ENCODE peak calls at places on chromosome 9, in six cellular contexts. One of them, this sample, is unnamed. For H3K4me1, the result is how much of the 10 kb centered on the place peaks cover.

GRCh38 chr9:19231126-19232035 is 888 bp downstream of the DENND4C start:
- DNase-seq in ovary: no peak
- DNase-seq in kidney: no peak
- DNase-seq in mucosa of descending colon: no peak
- DNase-seq in thyroid gland: peak
- DNase-seq in adrenal gland: no peak
- DNase-seq in this sample: no peak

GRCh38 chr9:32931129-32931528 is 70.3 kb downstream of the APTX start:
- DNase-seq in thyroid gland: no peak
- DNase-seq in ovary: no peak
- DNase-seq in kidney: no peak
- DNase-seq in adrenal gland: no peak
- DNase-seq in mucosa of descending colon: no peak
- DNase-seq in this sample: no peak

GRCh38 chr9:12640021-12640587 is 53.1 kb upstream of the TYRP1 start:
- DNase-seq in kidney: no peak
- DNase-seq in thyroid gland: no peak
- DNase-seq in ovary: no peak
- DNase-seq in mucosa of descending colon: no peak
- DNase-seq in adrenal gland: no peak
- DNase-seq in this sample: no peak

GRCh38 chr9:89025538-89025937 is 34.3 kb downstream of the S1PR3 start:
- DNase-seq in kidney: no peak
- DNase-seq in ovary: no peak
- DNase-seq in thyroid gland: no peak
- DNase-seq in adrenal gland: no peak
- DNase-seq in mucosa of descending colon: no peak
- DNase-seq in this sample: no peak

GRCh38 chr9:115672477-115673316 is 480.9 kb upstream of the PAPPA start:
- DNase-seq in kidney: no peak
- DNase-seq in mucosa of descending colon: no peak
- DNase-seq in thyroid gland: no peak
- DNase-seq in adrenal gland: no peak
- DNase-seq in ovary: no peak
- DNase-seq in this sample: no peak

GRCh38 chr9:17942498-17942897 is 363.6 kb downstream of the SH3GL2 start:
- DNase-seq in adrenal gland: no peak
- DNase-seq in kidney: no peak
- DNase-seq in ovary: no peak
- DNase-seq in thyroid gland: no peak
- DNase-seq in mucosa of descending colon: no peak
- DNase-seq in this sample: no peak

GRCh38 chr9:36659500-36659899 is 86.8 kb downstream of the MELK start:
- DNase-seq in kidney: no peak
- DNase-seq in thyroid gland: no peak
- DNase-seq in mucosa of descending colon: no peak
- DNase-seq in adrenal gland: no peak
- DNase-seq in ovary: no peak
- DNase-seq in this sample: no peak

GRCh38 chr9:123338710-123339665 is 17.0 kb upstream of the CRB2 start:
- DNase-seq in thyroid gland: no peak
- DNase-seq in ovary: no peak
- DNase-seq in mucosa of descending colon: peak
- DNase-seq in adrenal gland: no peak
- DNase-seq in kidney: no peak
- DNase-seq in this sample: peak

GRCh38 chr9:19788152-19788551 is 685 bp downstream of the SLC24A2 start:
- DNase-seq in mucosa of descending colon: no peak
- DNase-seq in ovary: no peak
- DNase-seq in thyroid gland: no peak
- DNase-seq in kidney: no peak
- DNase-seq in adrenal gland: peak
- DNase-seq in this sample: no peak

GRCh38 chr9:115615821-115616665 is 498.1 kb upstream of the TNC start:
- DNase-seq in ovary: no peak
- DNase-seq in kidney: no peak
- DNase-seq in mucosa of descending colon: no peak
- DNase-seq in adrenal gland: no peak
- DNase-seq in thyroid gland: no peak
- DNase-seq in this sample: no peak

GRCh38 chr9:124482431-124483031 is 24.7 kb downstream of the NR5A1 start:
- DNase-seq in kidney: no peak
- DNase-seq in ovary: no peak
- DNase-seq in adrenal gland: no peak
- DNase-seq in mucosa of descending colon: no peak
- DNase-seq in thyroid gland: no peak
- DNase-seq in this sample: peak

GRCh38 chr9:78879324-78880100 is 582.6 kb downstream of the PSAT1 start:
- DNase-seq in kidney: no peak
- DNase-seq in mucosa of descending colon: no peak
- DNase-seq in ovary: no peak
- DNase-seq in thyroid gland: no peak
- DNase-seq in adrenal gland: no peak
- DNase-seq in this sample: no peak

GRCh38 chr9:15306068-15306756 is 804 bp downstream of the TTC39B start:
- DNase-seq in thyroid gland: peak
- DNase-seq in kidney: peak
- DNase-seq in ovary: peak
- DNase-seq in mucosa of descending colon: peak
- DNase-seq in adrenal gland: peak
- DNase-seq in this sample: peak

GRCh38 chr9:79256691-79257213 is 315.0 kb upstream of the TLE4 start:
- DNase-seq in mucosa of descending colon: no peak
- DNase-seq in adrenal gland: no peak
- DNase-seq in thyroid gland: peak
- DNase-seq in kidney: peak
- DNase-seq in ovary: no peak
- DNase-seq in this sample: no peak

GRCh38 chr9:14159440-14160222 is 154.3 kb downstream of the NFIB start:
- DNase-seq in thyroid gland: no peak
- DNase-seq in kidney: no peak
- DNase-seq in mucosa of descending colon: no peak
- DNase-seq in adrenal gland: no peak
- DNase-seq in ovary: no peak
- DNase-seq in this sample: no peak

GRCh38 chr9:95316794-95317118 is 753 bp downstream of the FANCC start:
- DNase-seq in ovary: no peak
- DNase-seq in kidney: peak
- DNase-seq in thyroid gland: peak
- DNase-seq in adrenal gland: peak
- DNase-seq in mucosa of descending colon: peak
- DNase-seq in this sample: peak

GRCh38 chr9:93129286-93129685 is 4.8 kb downstream of the NINJ1 start:
- DNase-seq in thyroid gland: peak
- DNase-seq in mucosa of descending colon: peak
- DNase-seq in adrenal gland: peak
- DNase-seq in kidney: peak
- DNase-seq in ovary: no peak
- DNase-seq in this sample: no peak

GRCh38 chr9:7067169-7067568 is 309.4 kb downstream of the KDM4C start:
- DNase-seq in kidney: no peak
- DNase-seq in thyroid gland: no peak
- DNase-seq in ovary: no peak
- DNase-seq in adrenal gland: no peak
- DNase-seq in mucosa of descending colon: no peak
- DNase-seq in this sample: no peak

GRCh38 chr9:112110094-112110772 is 64.9 kb downstream of the SUSD1 start:
- DNase-seq in thyroid gland: no peak
- DNase-seq in kidney: no peak
- DNase-seq in adrenal gland: no peak
- DNase-seq in mucosa of descending colon: no peak
- DNase-seq in ovary: no peak
- DNase-seq in this sample: no peak

GRCh38 chr9:90014421-90014820 is 409.6 kb downstream of the GADD45G start:
- DNase-seq in mucosa of descending colon: no peak
- DNase-seq in thyroid gland: no peak
- DNase-seq in adrenal gland: no peak
- DNase-seq in kidney: no peak
- DNase-seq in ovary: no peak
- DNase-seq in this sample: no peak

GRCh38 chr9:114880276-114880891 is 50.0 kb downstream of the TNFSF8 start:
- DNase-seq in mucosa of descending colon: no peak
- DNase-seq in thyroid gland: no peak
- DNase-seq in ovary: no peak
- DNase-seq in adrenal gland: no peak
- DNase-seq in kidney: no peak
- DNase-seq in this sample: no peak

GRCh38 chr9:116459576-116459975 is 227.5 kb upstream of the TRIM32 start:
- DNase-seq in thyroid gland: no peak
- DNase-seq in mucosa of descending colon: no peak
- DNase-seq in kidney: no peak
- DNase-seq in adrenal gland: no peak
- DNase-seq in ovary: no peak
- DNase-seq in this sample: no peak

GRCh38 chr9:130729145-130729544 is 35.6 kb downstream of the EXOSC2 start:
- DNase-seq in ovary: no peak
- DNase-seq in mucosa of descending colon: no peak
- DNase-seq in kidney: no peak
- DNase-seq in adrenal gland: no peak
- DNase-seq in thyroid gland: no peak
- DNase-seq in this sample: no peak

GRCh38 chr9:130731355-130731754 is 37.8 kb downstream of the EXOSC2 start:
- DNase-seq in mucosa of descending colon: no peak
- DNase-seq in ovary: no peak
- DNase-seq in kidney: no peak
- DNase-seq in adrenal gland: no peak
- DNase-seq in thyroid gland: no peak
- DNase-seq in this sample: no peak

GRCh38 chr9:130732793-130733221 is 39.2 kb downstream of the EXOSC2 start:
- DNase-seq in adrenal gland: no peak
- DNase-seq in mucosa of descending colon: no peak
- DNase-seq in ovary: no peak
- DNase-seq in kidney: no peak
- DNase-seq in thyroid gland: peak
- DNase-seq in this sample: no peak

GRCh38 chr9:130728721-130729120 is 35.1 kb downstream of the EXOSC2 start:
- DNase-seq in ovary: no peak
- DNase-seq in adrenal gland: no peak
- DNase-seq in kidney: no peak
- DNase-seq in thyroid gland: no peak
- DNase-seq in mucosa of descending colon: no peak
- DNase-seq in this sample: no peak

DNA sequence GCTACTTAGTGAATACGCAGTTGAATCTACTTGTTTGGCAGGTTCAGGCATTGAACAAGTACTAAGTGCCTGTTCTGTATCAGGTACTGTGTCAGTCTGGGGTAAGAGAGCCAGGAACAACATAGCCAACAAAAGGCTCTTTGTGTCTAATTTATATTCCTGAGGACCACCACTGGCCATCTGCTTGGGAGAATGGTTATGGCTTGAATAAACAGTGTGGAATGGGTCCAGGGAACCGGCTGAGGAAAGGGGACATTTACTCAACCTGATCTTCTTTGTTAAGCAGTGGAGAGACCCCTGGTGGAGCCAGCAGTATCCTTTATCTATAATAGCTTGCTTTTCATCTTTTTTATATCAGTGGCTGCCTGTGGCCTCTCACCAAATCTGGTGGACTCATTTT is 38.6 kb downstream of the EXOSC2 start:
- DNase-seq in kidney: no peak
- DNase-seq in ovary: no peak
- DNase-seq in thyroid gland: peak
- DNase-seq in adrenal gland: no peak
- DNase-seq in mucosa of descending colon: no peak
- DNase-seq in this sample: no peak
- TF ChIP-seq CTCF in kidney: no peak
- TF ChIP-seq CTCF in ovary: no peak
- TF ChIP-seq CTCF in thyroid gland: no peak
- TF ChIP-seq CTCF in adrenal gland: no peak
- TF ChIP-seq CTCF in mucosa of descending colon: no peak
- TF ChIP-seq CTCF in this sample: peak

GRCh38 chr9:680106-680505 is 161.4 kb upstream of the DMRT1 start:
- DNase-seq in kidney: no peak
- DNase-seq in mucosa of descending colon: no peak
- DNase-seq in thyroid gland: no peak
- DNase-seq in adrenal gland: no peak
- DNase-seq in ovary: no peak
- DNase-seq in this sample: no peak

GRCh38 chr9:677461-678097 is 163.9 kb upstream of the DMRT1 start:
- DNase-seq in mucosa of descending colon: no peak
- DNase-seq in adrenal gland: no peak
- DNase-seq in ovary: no peak
- DNase-seq in kidney: no peak
- DNase-seq in thyroid gland: no peak
- DNase-seq in this sample: no peak

GRCh38 chr9:682633-683508 is 158.6 kb upstream of the DMRT1 start:
- DNase-seq in mucosa of descending colon: peak
- DNase-seq in thyroid gland: peak
- DNase-seq in ovary: no peak
- DNase-seq in kidney: no peak
- DNase-seq in adrenal gland: no peak
- DNase-seq in this sample: no peak

GRCh38 chr9:676780-677458 is 164.6 kb upstream of the DMRT1 start:
- DNase-seq in thyroid gland: no peak
- DNase-seq in ovary: no peak
- DNase-seq in mucosa of descending colon: no peak
- DNase-seq in kidney: no peak
- DNase-seq in adrenal gland: no peak
- DNase-seq in this sample: no peak

GRCh38 chr9:679462-679861 is 162.0 kb upstream of the DMRT1 start:
- DNase-seq in ovary: no peak
- DNase-seq in thyroid gland: no peak
- DNase-seq in kidney: no peak
- DNase-seq in mucosa of descending colon: no peak
- DNase-seq in adrenal gland: no peak
- DNase-seq in this sample: no peak
- H3K4me1 ChIP-seq in ovary: under half
- H3K4me1 ChIP-seq in thyroid gland: under half
- H3K4me1 ChIP-seq in kidney: under half
- H3K4me1 ChIP-seq in mucosa of descending colon: under half
- H3K4me1 ChIP-seq in adrenal gland: under half
- H3K4me1 ChIP-seq in this sample: under half

DNA sequence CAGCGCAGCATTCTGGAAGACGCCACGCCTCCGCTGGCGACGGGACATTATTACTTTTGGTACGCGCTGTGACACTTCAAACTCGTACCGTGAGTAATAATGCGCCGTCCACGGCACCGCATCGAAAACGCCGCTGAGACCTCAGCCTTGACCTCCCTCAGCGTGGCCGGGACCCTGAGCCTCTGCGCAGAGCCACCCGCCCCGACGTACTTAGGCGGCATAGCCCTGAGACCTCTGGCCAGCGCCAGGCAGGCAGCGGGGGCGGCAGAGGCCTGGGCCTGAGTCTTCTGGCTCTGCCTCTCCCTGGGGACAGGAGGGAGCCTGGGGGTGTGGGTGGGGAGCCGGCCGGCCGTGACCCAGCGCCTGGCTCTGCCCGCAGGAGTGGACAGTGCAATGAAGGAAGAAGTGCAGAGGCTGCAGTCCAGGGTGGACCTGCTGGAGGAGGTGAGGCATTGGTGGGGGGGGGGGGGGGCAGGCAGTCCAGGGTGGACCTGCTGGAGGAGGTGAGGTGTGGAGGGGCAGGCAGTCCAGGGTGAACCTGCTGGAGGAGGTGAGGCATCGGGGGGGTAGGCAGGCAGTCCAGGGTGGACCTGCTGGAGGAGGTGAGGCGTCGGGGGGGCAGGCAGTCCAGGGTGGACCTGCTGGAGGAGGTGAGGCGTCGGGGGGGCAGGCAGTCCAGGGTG is 8.0 kb downstream of the EGFL7 start:
- DNase-seq in mucosa of descending colon: peak
- DNase-seq in ovary: no peak
- DNase-seq in adrenal gland: no peak
- DNase-seq in thyroid gland: no peak
- DNase-seq in kidney: no peak
- DNase-seq in this sample: no peak
- H3K4me3 ChIP-seq in mucosa of descending colon: no peak
- H3K4me3 ChIP-seq in ovary: no peak
- H3K4me3 ChIP-seq in adrenal gland: no peak
- H3K4me3 ChIP-seq in thyroid gland: no peak
- H3K4me3 ChIP-seq in kidney: peak
- H3K4me3 ChIP-seq in this sample: peak

GRCh38 chr9:31839273-31839672 is 545.2 kb upstream of the ACO1 start:
- DNase-seq in ovary: no peak
- DNase-seq in mucosa of descending colon: no peak
- DNase-seq in kidney: no peak
- DNase-seq in thyroid gland: no peak
- DNase-seq in adrenal gland: no peak
- DNase-seq in this sample: no peak
- TF ChIP-seq CTCF in ovary: no peak
- TF ChIP-seq CTCF in mucosa of descending colon: no peak
- TF ChIP-seq CTCF in kidney: no peak
- TF ChIP-seq CTCF in thyroid gland: no peak
- TF ChIP-seq CTCF in adrenal gland: no peak
- TF ChIP-seq CTCF in this sample: no peak

This sample was measured in upper lobe of right lung.